ENCODE peak calls at places on chromosomes 13 and 19, in five cellular contexts. R is DMS 273 treated with DMSO at 0.1 percent for 48 hours, H is breast epithelium, X is pancreas, L is type B pancreatic cell. W is an unnamed sample.
A peak's percentile ranks its signal among the peaks of the same experiment; 100 is the strongest.

GRCh38 chr13:23898101-23898500 is 799 bp upstream of the C1QTNF9B start:
- DNase-seq in R (no peak), H (no peak), X (no peak), L (no peak), W (peak; percentile 13)

GRCh38 chr19:45450042-45450380 is 17.8 kb upstream of the FOSB start:
- DNase-seq in R (no peak), H (no peak), X (no peak), L (no peak), W (no peak)

GRCh38 chr13:30725331-30726085 is 9.8 kb upstream of the ALOX5AP start:
- DNase-seq in R (no peak), H (no peak), X (peak; percentile 18), L (no peak), W (no peak)

GRCh38 chr13:49443327-49443688 is 556 bp downstream of the CAB39L start:
- DNase-seq in R (no peak), H (no peak), X (no peak), L (no peak), W (no peak)

GRCh38 chr19:35911790-35912189 is 3.7 kb upstream of the TYROBP start:
- DNase-seq in R (no peak), H (peak; percentile 75), X (peak; percentile 75), L (no peak), W (no peak)

GRCh38 chr13:93388701-93389100 is 162.1 kb downstream of the GPC6 start:
- DNase-seq in R (no peak), H (no peak), X (no peak), L (no peak), W (no peak)

GRCh38 chr13:97356592-97356991 is 77.4 kb upstream of the RAP2A start:
- DNase-seq in R (no peak), H (no peak), X (no peak), L (no peak), W (no peak)

GRCh38 chr19:16205205-16206045 is 7.7 kb downstream of the AP1M1 start:
- DNase-seq in R (no peak), H (no peak), X (no peak), L (no peak), W (no peak)

GRCh38 chr19:47002853-47003610 is 16.6 kb upstream of the NPAS1 start:
- DNase-seq in R (no peak), H (no peak), X (no peak), L (no peak), W (no peak)

GRCh38 chr19:48925240-48925843 is 8.2 kb upstream of the DHDH start:
- DNase-seq in R (no peak), H (no peak), X (no peak), L (no peak), W (no peak)

GRCh38 chr19:28142258-28142657 is 1070.7 kb downstream of the UQCRFS1 start:
- DNase-seq in R (no peak), H (no peak), X (no peak), L (no peak), W (no peak)

GRCh38 chr13:25574437-25575426 is 203.0 kb downstream of the ATP8A2 start:
- DNase-seq in R (peak; percentile 68), H (peak; percentile 77), X (peak; percentile 65), L (peak; percentile 82), W (peak; percentile 42)

GRCh38 chr13:51177188-51177587 is 45.0 kb upstream of the FAM124A start:
- DNase-seq in R (no peak), H (no peak), X (no peak), L (no peak), W (no peak)

GRCh38 chr13:113742445-113743120 is 16.4 kb upstream of the TMEM255B start:
- DNase-seq in R (no peak), H (no peak), X (no peak), L (no peak), W (no peak)

GRCh38 chr19:48481191-48481500 is 12.0 kb downstream of the CYTH2 start:
- DNase-seq in R (no peak), H (no peak), X (no peak), L (no peak), W (no peak)

GRCh38 chr19:3163230-3163886 is 15.2 kb upstream of the S1PR4 start:
- DNase-seq in R (peak; percentile 44), H (peak; percentile 67), X (peak; percentile 38), L (peak; percentile 74), W (peak; percentile 73)

GRCh38 chr13:31859546-31859945 is 120.2 kb downstream of the RXFP2 start:
- DNase-seq in R (no peak), H (no peak), X (no peak), L (no peak), W (no peak)

GRCh38 chr13:113291997-113292862 is 4.8 kb upstream of the LAMP1 start:
- DNase-seq in R (no peak), H (no peak), X (no peak), L (no peak), W (no peak)

GRCh38 chr19:19749332-19750130 is 16.6 kb upstream of the ZNF14 start:
- DNase-seq in R (no peak), H (peak; percentile 40), X (no peak), L (no peak), W (no peak)